ENCODE peak calls at places on chromosomes 7 and 10, in five cellular contexts. One of them, this sample, is unnamed.

GRCh38 chr10:91043173-91043910 is 122.5 kb upstream of the ANKRD1 start:
- DNase-seq in cerebellum: no peak
- DNase-seq in activated naive CD8-positive, alpha-beta T cell treated with anti-CD3 and anti-CD28 coated beads for 36 hours: no peak
- DNase-seq in amniotic epithelial cell: peak
- DNase-seq in GM03348: peak
- DNase-seq in this sample: no peak

GRCh38 chr7:34759477-34760125 is 101.6 kb downstream of the NPSR1 start:
- DNase-seq in cerebellum: peak
- DNase-seq in activated naive CD8-positive, alpha-beta T cell treated with anti-CD3 and anti-CD28 coated beads for 36 hours: no peak
- DNase-seq in amniotic epithelial cell: peak
- DNase-seq in GM03348: peak
- DNase-seq in this sample: peak

GRCh38 chr7:13945670-13946069 is 43.8 kb downstream of the ETV1 start:
- DNase-seq in cerebellum: peak
- DNase-seq in activated naive CD8-positive, alpha-beta T cell treated with anti-CD3 and anti-CD28 coated beads for 36 hours: no peak
- DNase-seq in amniotic epithelial cell: peak
- DNase-seq in GM03348: no peak
- DNase-seq in this sample: no peak

GRCh38 chr10:126118476-126118875 is 222.1 kb downstream of the FANK1 start:
- DNase-seq in cerebellum: no peak
- DNase-seq in activated naive CD8-positive, alpha-beta T cell treated with anti-CD3 and anti-CD28 coated beads for 36 hours: no peak
- DNase-seq in amniotic epithelial cell: no peak
- DNase-seq in GM03348: no peak
- DNase-seq in this sample: no peak

GRCh38 chr7:106621393-106622132 is 39.4 kb downstream of the CCDC71L start:
- DNase-seq in cerebellum: no peak
- DNase-seq in activated naive CD8-positive, alpha-beta T cell treated with anti-CD3 and anti-CD28 coated beads for 36 hours: no peak
- DNase-seq in amniotic epithelial cell: no peak
- DNase-seq in GM03348: no peak
- DNase-seq in this sample: no peak

GRCh38 chr7:87359366-87359765 is 13.9 kb downstream of the CROT start:
- DNase-seq in cerebellum: peak
- DNase-seq in activated naive CD8-positive, alpha-beta T cell treated with anti-CD3 and anti-CD28 coated beads for 36 hours: no peak
- DNase-seq in amniotic epithelial cell: peak
- DNase-seq in GM03348: peak
- DNase-seq in this sample: no peak

GRCh38 chr7:47635091-47636090 is 53.5 kb upstream of the TNS3 start:
- DNase-seq in cerebellum: no peak
- DNase-seq in activated naive CD8-positive, alpha-beta T cell treated with anti-CD3 and anti-CD28 coated beads for 36 hours: no peak
- DNase-seq in amniotic epithelial cell: no peak
- DNase-seq in GM03348: peak
- DNase-seq in this sample: no peak

GRCh38 chr7:93551063-93551895 is 23.2 kb downstream of the CALCR start:
- DNase-seq in cerebellum: no peak
- DNase-seq in activated naive CD8-positive, alpha-beta T cell treated with anti-CD3 and anti-CD28 coated beads for 36 hours: no peak
- DNase-seq in amniotic epithelial cell: peak
- DNase-seq in GM03348: peak
- DNase-seq in this sample: no peak

GRCh38 chr7:130699686-130700085 is 13.3 kb upstream of the TSGA13 start:
- DNase-seq in cerebellum: no peak
- DNase-seq in activated naive CD8-positive, alpha-beta T cell treated with anti-CD3 and anti-CD28 coated beads for 36 hours: no peak
- DNase-seq in amniotic epithelial cell: peak
- DNase-seq in GM03348: no peak
- DNase-seq in this sample: no peak

GRCh38 chr7:80548790-80549530 is 37.1 kb upstream of the GNAT3 start:
- DNase-seq in cerebellum: no peak
- DNase-seq in activated naive CD8-positive, alpha-beta T cell treated with anti-CD3 and anti-CD28 coated beads for 36 hours: no peak
- DNase-seq in amniotic epithelial cell: no peak
- DNase-seq in GM03348: peak
- DNase-seq in this sample: no peak

GRCh38 chr10:22723343-22723779 is 9.0 kb upstream of the PIP4K2A start:
- DNase-seq in cerebellum: no peak
- DNase-seq in activated naive CD8-positive, alpha-beta T cell treated with anti-CD3 and anti-CD28 coated beads for 36 hours: no peak
- DNase-seq in amniotic epithelial cell: no peak
- DNase-seq in GM03348: no peak
- DNase-seq in this sample: no peak

GRCh38 chr10:73289958-73290357 is 37.5 kb upstream of the MRPS16 start:
- DNase-seq in cerebellum: no peak
- DNase-seq in activated naive CD8-positive, alpha-beta T cell treated with anti-CD3 and anti-CD28 coated beads for 36 hours: no peak
- DNase-seq in amniotic epithelial cell: no peak
- DNase-seq in GM03348: no peak
- DNase-seq in this sample: no peak

GRCh38 chr10:116080553-116080952 is 192.5 kb downstream of the GFRA1 start:
- DNase-seq in cerebellum: no peak
- DNase-seq in activated naive CD8-positive, alpha-beta T cell treated with anti-CD3 and anti-CD28 coated beads for 36 hours: no peak
- DNase-seq in amniotic epithelial cell: peak
- DNase-seq in GM03348: peak
- DNase-seq in this sample: no peak